ENCODE peak calls at places on chromosomes 3 and 15, in four cellular contexts. U is neural progenitor cell, D is tibial nerve, B is SK-N-SH. O is an unnamed sample. For H3K36me3, the result is how much of the 10 kb centered on the place peaks cover.

GRCh38 chr3:53796161-53796560 is 50.1 kb downstream of the CHDH start:
- DNase-seq in U (peak), B (peak), D (no peak), O (no peak)

GRCh38 chr3:43248194-43248593 is 38.1 kb upstream of the SNRK start:
- DNase-seq in D (no peak), U (no peak), B (no peak), O (no peak)

GRCh38 chr3:165868088-165868487 is 30.9 kb upstream of the BCHE start:
- DNase-seq in D (no peak), U (no peak), B (no peak), O (no peak)

GRCh38 chr3:191566469-191566868 is 105.5 kb downstream of the PYDC2 start:
- DNase-seq in D (no peak), U (no peak), B (no peak), O (peak)

GRCh38 chr3:123622766-123623165 is 37.9 kb upstream of the HACD2 start:
- DNase-seq in B (no peak), D (no peak), U (no peak), O (peak)

GRCh38 chr3:104385421-104385820 is 981.3 kb upstream of the ALCAM start:
- DNase-seq in U (no peak), D (peak), B (no peak), O (no peak)

GRCh38 chr3:22835041-22835440 is 368.1 kb upstream of the UBE2E2 start:
- DNase-seq in U (no peak), D (no peak), B (no peak), O (peak)

GRCh38 chr15:39622660-39623549 is 42.0 kb downstream of the THBS1 start:
- DNase-seq in B (no peak), U (no peak), D (no peak), O (no peak)

GRCh38 chr3:150544726-150545125 is 1.6 kb downstream of the SERP1 start:
- DNase-seq in B (no peak), D (no peak), U (no peak), O (peak)

GRCh38 chr3:38165722-38166387 is 518 bp downstream of the OXSR1 start:
- DNase-seq in U (no peak), B (no peak), D (peak), O (no peak)

GRCh38 chr3:46852839-46853355 is 10.3 kb downstream of the MYL3 start:
- DNase-seq in B (no peak), U (no peak), D (no peak), O (no peak)

GRCh38 chr3:81581966-81582599 is 179.4 kb downstream of the GBE1 start:
- DNase-seq in D (peak), U (peak), B (peak), O (peak)

GRCh38 chr3:189863031-189863430 is 231.8 kb downstream of the TP63 start:
- DNase-seq in B (no peak), U (no peak), D (no peak), O (peak)

GRCh38 chr3:38587548-38588131 is 61.8 kb downstream of the SCN5A start:
- DNase-seq in U (no peak), B (no peak), D (no peak), O (no peak)

GRCh38 chr3:11457126-11457525 is 184.9 kb downstream of the ATG7 start:
- DNase-seq in B (no peak), D (no peak), U (no peak), O (no peak)

GRCh38 chr3:112598731-112599130 is 36.9 kb downstream of the SLC35A5 start:
- DNase-seq in B (no peak), U (no peak), D (no peak), O (no peak)

GRCh38 chr15:42100021-42100800 is 5.8 kb upstream of the PLA2G4D start:
- DNase-seq in B (no peak), U (no peak), D (no peak), O (peak)

GRCh38 chr15:99100245-99101173 is 4.4 kb upstream of the SYNM start:
- DNase-seq in U (peak), D (peak), B (peak), O (peak)

GRCh38 chr3:79521221-79521848 is 246.5 kb downstream of the ROBO1 start:
- DNase-seq in D (no peak), B (peak), U (peak), O (peak)

GRCh38 chr15:44738340-44738984 is 2.1 kb downstream of the TRIM69 start:
- DNase-seq in U (peak), D (no peak), B (peak), O (peak)

GRCh38 chr3:168864107-168865021 is 768.6 kb upstream of the GOLIM4 start:
- DNase-seq in D (no peak), B (no peak), U (no peak), O (no peak)

DNA sequence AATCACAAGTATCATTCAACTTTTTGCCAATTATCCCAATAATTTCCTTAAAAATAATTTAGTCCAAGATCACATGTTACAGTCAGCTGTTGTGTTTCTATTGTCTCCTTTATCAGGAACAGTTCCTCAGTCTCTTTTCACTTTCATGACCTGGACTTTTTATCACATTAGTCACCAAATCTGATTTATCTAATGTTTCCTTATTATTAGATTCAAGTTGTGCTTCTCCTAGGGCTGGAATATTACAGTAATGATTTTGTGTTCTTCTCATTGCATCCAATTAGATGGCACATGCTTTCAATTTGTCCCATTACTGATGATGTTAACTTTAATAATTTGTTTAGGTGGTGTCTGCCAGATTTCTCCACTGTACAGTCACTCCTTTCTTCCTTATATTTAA is 66.3 kb upstream of the DCBLD2 start:
- DNase-seq in U (no peak), B (peak), D (no peak), O (no peak)
- H3K36me3 ChIP-seq in U (under half), B (under half), D (under half), O (under half)

DNA sequence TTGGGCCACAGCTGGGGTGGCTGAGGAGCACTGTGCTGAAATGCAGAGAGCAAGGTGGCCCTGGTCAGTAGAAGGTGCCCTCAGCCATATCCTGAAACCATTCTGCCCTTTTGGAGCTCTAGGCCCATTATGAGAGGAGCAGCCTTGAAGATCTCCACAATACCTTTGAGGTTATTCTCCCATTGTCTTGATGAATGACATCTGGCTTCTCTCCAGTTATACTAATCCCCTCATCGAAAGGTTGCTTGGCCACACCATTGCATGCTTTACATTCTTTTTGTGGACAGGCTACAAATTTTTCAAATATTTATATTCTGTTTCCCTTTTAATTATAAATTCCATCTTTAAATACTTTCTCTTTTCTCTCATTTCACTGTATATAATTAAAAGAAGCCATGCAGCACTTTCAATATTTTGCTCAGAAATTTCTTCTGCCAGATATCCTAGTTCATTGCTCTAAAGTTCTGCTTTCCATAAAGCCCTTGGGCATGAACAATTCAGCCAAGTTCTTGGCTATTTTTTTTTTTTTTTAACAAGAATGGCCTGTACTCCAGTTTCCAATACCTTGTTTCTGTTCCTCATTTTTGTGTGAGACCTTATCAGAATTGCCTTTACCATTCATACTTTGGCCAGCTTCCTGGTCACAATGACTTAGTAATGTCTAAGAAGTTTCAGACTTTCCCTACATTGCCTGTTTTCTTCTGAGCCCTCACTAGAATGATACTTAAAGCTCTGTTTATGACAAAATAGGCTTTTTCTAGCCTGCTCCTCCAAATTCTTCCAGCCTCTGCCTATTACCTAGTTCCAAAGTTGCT is 138.9 kb upstream of the SGO1 start:
- DNase-seq in U (no peak), B (no peak), D (no peak), O (no peak)
- H3K36me3 ChIP-seq in U (under half), B (under half), D (under half), O (under half)

GRCh38 chr3:52253314-52254260 is 8.0 kb downstream of the PPM1M start:
- DNase-seq in U (no peak), D (no peak), B (no peak), O (no peak)
- H3K36me3 ChIP-seq in U (under half), D (under half), B (under half), O (under half)

DNA sequence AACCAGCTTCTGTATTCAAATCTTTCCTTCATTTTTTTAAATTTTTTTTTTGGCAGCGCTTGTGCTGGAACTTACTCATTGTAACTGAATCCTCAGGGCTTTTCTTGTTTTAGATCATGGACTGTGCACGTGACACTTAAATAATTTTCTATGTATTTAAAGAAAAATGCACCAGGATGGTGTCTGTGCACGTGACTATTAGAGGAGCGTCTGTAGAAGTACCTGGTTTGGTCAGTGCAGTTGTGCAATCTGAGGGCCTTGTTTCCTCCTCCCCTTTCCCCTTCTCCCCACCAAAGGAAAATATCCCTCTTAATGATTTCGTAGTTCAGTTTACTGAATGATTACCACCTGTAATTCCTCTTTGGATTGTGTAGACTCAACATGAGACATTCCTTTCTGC is 31.3 kb downstream of the EDEM1 start:
- DNase-seq in U (no peak), B (no peak), D (no peak), O (no peak)
- H3K36me3 ChIP-seq in U (under half), B (under half), D (under half), O (under half)

GRCh38 chr3:71858493-71859127 is 73.7 kb upstream of the PROK2 start:
- DNase-seq in B (peak), U (no peak), D (no peak), O (no peak)
- H3K36me3 ChIP-seq in B (under half), U (under half), D (under half), O (under half)

GRCh38 chr15:74799843-74800558 is 12.6 kb upstream of the LMAN1L start:
- DNase-seq in B (peak), U (peak), D (peak), O (peak)

GRCh38 chr15:74802862-74803447 is 9.7 kb upstream of the LMAN1L start:
- DNase-seq in D (no peak), U (no peak), B (no peak), O (no peak)

GRCh38 chr15:74800559-74801094 is 12.0 kb upstream of the LMAN1L start:
- DNase-seq in B (no peak), D (no peak), U (no peak), O (no peak)

GRCh38 chr15:74802290-74802689 is 10.3 kb upstream of the LMAN1L start:
- DNase-seq in D (no peak), U (no peak), B (no peak), O (no peak)

GRCh38 chr15:74801311-74801997 is 11.2 kb upstream of the LMAN1L start:
- DNase-seq in U (no peak), D (no peak), B (no peak), O (no peak)
- H3K36me3 ChIP-seq in U (under half), D (under half), B (under half), O (under half)